ENCODE peak calls at places on chromosomes 4 and X, in eight cellular contexts. One of them, this sample, is unnamed.

GRCh38 chr4:16770887-16771286 is 127.6 kb downstream of the LDB2 start:
- DNase-seq in prostate gland: no peak
- DNase-seq in endothelial cell of umbilical vein: no peak
- DNase-seq in IMR-90: no peak
- DNase-seq in A673: no peak
- DNase-seq in neuronal stem cell: no peak
- DNase-seq in tibial artery: no peak
- DNase-seq in right lobe of liver: no peak
- DNase-seq in this sample: no peak

GRCh38 chrX:110600745-110601310 is 194.8 kb downstream of the CHRDL1 start:
- DNase-seq in endothelial cell of umbilical vein: no peak
- DNase-seq in A673: no peak
- DNase-seq in tibial artery: no peak
- DNase-seq in prostate gland: no peak
- DNase-seq in IMR-90: no peak
- DNase-seq in right lobe of liver: no peak
- DNase-seq in neuronal stem cell: no peak
- DNase-seq in this sample: no peak

GRCh38 chr4:175947117-175947722 is 118.4 kb upstream of the WDR17 start:
- DNase-seq in endothelial cell of umbilical vein: peak; percentile 54
- DNase-seq in tibial artery: no peak
- DNase-seq in neuronal stem cell: no peak
- DNase-seq in prostate gland: no peak
- DNase-seq in right lobe of liver: no peak
- DNase-seq in IMR-90: peak; percentile 43
- DNase-seq in A673: peak; percentile 19
- DNase-seq in this sample: no peak

GRCh38 chrX:9611436-9612145 is 146.7 kb downstream of the TBL1X start:
- DNase-seq in IMR-90: no peak
- DNase-seq in A673: peak; percentile 37
- DNase-seq in right lobe of liver: peak; percentile 50
- DNase-seq in endothelial cell of umbilical vein: peak; percentile 41
- DNase-seq in tibial artery: no peak
- DNase-seq in prostate gland: no peak
- DNase-seq in neuronal stem cell: peak; percentile 44
- DNase-seq in this sample: no peak

GRCh38 chrX:33808636-33809035 is 323.5 kb downstream of the FAM47A start:
- DNase-seq in endothelial cell of umbilical vein: no peak
- DNase-seq in A673: no peak
- DNase-seq in IMR-90: no peak
- DNase-seq in neuronal stem cell: no peak
- DNase-seq in right lobe of liver: no peak
- DNase-seq in tibial artery: no peak
- DNase-seq in prostate gland: no peak
- DNase-seq in this sample: no peak

GRCh38 chr4:3508542-3508941 is 23.7 kb downstream of the LRPAP1 start:
- DNase-seq in tibial artery: no peak
- DNase-seq in right lobe of liver: no peak
- DNase-seq in endothelial cell of umbilical vein: no peak
- DNase-seq in prostate gland: no peak
- DNase-seq in IMR-90: no peak
- DNase-seq in neuronal stem cell: no peak
- DNase-seq in A673: no peak
- DNase-seq in this sample: no peak

GRCh38 chr4:4541040-4541631 is 712 bp downstream of the STX18 start:
- DNase-seq in IMR-90: peak; percentile 65
- DNase-seq in tibial artery: no peak
- DNase-seq in prostate gland: no peak
- DNase-seq in A673: no peak
- DNase-seq in right lobe of liver: peak; percentile 48
- DNase-seq in neuronal stem cell: no peak
- DNase-seq in endothelial cell of umbilical vein: peak; percentile 50
- DNase-seq in this sample: peak; percentile 58

GRCh38 chrX:118634336-118634735 is 93.1 kb upstream of the IL13RA1 start:
- DNase-seq in neuronal stem cell: no peak
- DNase-seq in tibial artery: no peak
- DNase-seq in A673: no peak
- DNase-seq in right lobe of liver: no peak
- DNase-seq in prostate gland: no peak
- DNase-seq in endothelial cell of umbilical vein: no peak
- DNase-seq in IMR-90: no peak
- DNase-seq in this sample: no peak

GRCh38 chrX:110561036-110561435 is 202.4 kb downstream of the RTL9 start:
- DNase-seq in A673: peak; percentile 29
- DNase-seq in endothelial cell of umbilical vein: no peak
- DNase-seq in tibial artery: no peak
- DNase-seq in prostate gland: no peak
- DNase-seq in neuronal stem cell: no peak
- DNase-seq in right lobe of liver: no peak
- DNase-seq in IMR-90: no peak
- DNase-seq in this sample: no peak

GRCh38 chr4:166324321-166324720 is 451.3 kb downstream of the TLL1 start:
- DNase-seq in A673: peak; percentile 51
- DNase-seq in prostate gland: no peak
- DNase-seq in endothelial cell of umbilical vein: peak; percentile 6
- DNase-seq in IMR-90: no peak
- DNase-seq in neuronal stem cell: peak; percentile 5
- DNase-seq in tibial artery: no peak
- DNase-seq in right lobe of liver: no peak
- DNase-seq in this sample: no peak

GRCh38 chrX:71945435-71945834 is 34.8 kb downstream of the NHSL2 start:
- DNase-seq in neuronal stem cell: no peak
- DNase-seq in IMR-90: no peak
- DNase-seq in right lobe of liver: no peak
- DNase-seq in endothelial cell of umbilical vein: no peak
- DNase-seq in A673: no peak
- DNase-seq in prostate gland: no peak
- DNase-seq in tibial artery: no peak
- DNase-seq in this sample: no peak

GRCh38 chr4:96916731-96917130 is 1076.8 kb downstream of the PDHA2 start:
- DNase-seq in tibial artery: no peak
- DNase-seq in IMR-90: no peak
- DNase-seq in neuronal stem cell: peak; percentile 12
- DNase-seq in endothelial cell of umbilical vein: no peak
- DNase-seq in right lobe of liver: no peak
- DNase-seq in prostate gland: no peak
- DNase-seq in A673: no peak
- DNase-seq in this sample: no peak

GRCh38 chr4:82782626-82783025 is 16.0 kb downstream of the SCD5 start:
- DNase-seq in IMR-90: no peak
- DNase-seq in A673: no peak
- DNase-seq in prostate gland: no peak
- DNase-seq in endothelial cell of umbilical vein: no peak
- DNase-seq in right lobe of liver: no peak
- DNase-seq in tibial artery: no peak
- DNase-seq in neuronal stem cell: no peak
- DNase-seq in this sample: no peak

GRCh38 chrX:153969904-153970397 is 1.7 kb downstream of the HCFC1 start:
- DNase-seq in endothelial cell of umbilical vein: peak; percentile 23
- DNase-seq in right lobe of liver: no peak
- DNase-seq in neuronal stem cell: no peak
- DNase-seq in tibial artery: peak; percentile 78
- DNase-seq in prostate gland: no peak
- DNase-seq in A673: no peak
- DNase-seq in IMR-90: peak; percentile 23
- DNase-seq in this sample: peak; percentile 67

GRCh38 chrX:140503714-140504351 is 1.0 kb downstream of the SOX3 start:
- DNase-seq in right lobe of liver: no peak
- DNase-seq in A673: peak; percentile 9
- DNase-seq in endothelial cell of umbilical vein: peak; percentile 8
- DNase-seq in IMR-90: peak; percentile 7
- DNase-seq in prostate gland: no peak
- DNase-seq in neuronal stem cell: no peak
- DNase-seq in tibial artery: no peak
- DNase-seq in this sample: no peak

GRCh38 chrX:39972340-39972739 is 125.4 kb downstream of the BCOR start:
- DNase-seq in endothelial cell of umbilical vein: no peak
- DNase-seq in IMR-90: peak; percentile 53
- DNase-seq in A673: no peak
- DNase-seq in tibial artery: no peak
- DNase-seq in right lobe of liver: no peak
- DNase-seq in neuronal stem cell: no peak
- DNase-seq in prostate gland: no peak
- DNase-seq in this sample: no peak

DNA sequence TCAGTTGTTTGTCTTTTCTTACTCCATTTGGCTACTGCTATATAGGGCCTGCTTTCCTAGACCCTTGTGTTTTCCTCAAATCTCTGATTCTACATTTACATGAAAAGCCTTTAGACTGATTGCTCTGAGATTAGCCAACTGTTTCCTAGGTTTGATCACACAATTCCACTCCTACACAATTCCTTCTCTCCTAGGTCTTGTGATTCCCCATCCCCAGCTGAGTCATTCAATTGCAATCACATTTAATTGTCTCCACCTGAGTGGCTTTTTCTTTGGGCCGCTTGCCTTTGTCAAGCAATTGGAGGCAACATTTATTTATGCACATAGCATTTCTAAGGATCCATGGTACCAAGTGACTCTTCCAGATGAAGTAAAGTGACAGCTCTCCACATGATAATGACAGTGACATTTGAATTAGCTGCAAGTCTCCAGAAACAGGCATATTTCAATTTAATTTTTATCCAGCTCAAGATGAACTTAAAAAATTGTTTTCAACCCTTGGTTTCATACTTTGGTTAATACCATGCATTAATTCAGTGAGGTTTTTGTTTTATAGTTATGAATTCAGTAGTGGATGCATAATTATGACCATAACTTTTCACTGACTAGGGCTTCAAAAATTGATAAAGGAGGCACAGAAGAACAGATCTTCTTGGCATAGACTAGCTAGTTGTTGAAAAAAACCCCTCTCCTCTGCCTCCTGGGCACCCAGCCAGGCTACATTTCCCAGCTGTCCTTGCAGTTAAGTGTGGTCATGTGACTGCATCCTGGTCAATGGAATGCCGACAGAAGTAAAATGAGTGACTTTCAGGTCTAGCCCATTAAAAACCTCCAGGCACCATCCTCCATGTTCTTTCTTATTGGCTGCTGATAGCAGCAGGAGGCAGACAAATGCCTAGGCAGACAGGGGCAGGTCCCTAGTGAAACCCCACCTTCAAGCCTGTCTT is 35.6 kb downstream of the ATXN3L start:
- DNase-seq in right lobe of liver: no peak
- DNase-seq in IMR-90: peak; percentile 78
- DNase-seq in tibial artery: no peak
- DNase-seq in endothelial cell of umbilical vein: peak; percentile 71
- DNase-seq in prostate gland: no peak
- DNase-seq in neuronal stem cell: no peak
- DNase-seq in A673: peak; percentile 25
- DNase-seq in this sample: no peak
- H3K27ac ChIP-seq in right lobe of liver: no peak overlapping the region
- H3K27ac ChIP-seq in IMR-90: peak overlapping the region; percentile 25
- H3K27ac ChIP-seq in tibial artery: no peak overlapping the region
- H3K27ac ChIP-seq in endothelial cell of umbilical vein: peak overlapping the region; percentile 62
- H3K27ac ChIP-seq in prostate gland: no peak overlapping the region
- H3K27ac ChIP-seq in neuronal stem cell: peak overlapping the region; percentile 74
- H3K27ac ChIP-seq in A673: no peak overlapping the region
- H3K27ac ChIP-seq in this sample: no peak overlapping the region

GRCh38 chr4:7434766-7435150 is at the start of gene PSAPL1:
- DNase-seq in A673: no peak
- DNase-seq in IMR-90: peak; percentile 3
- DNase-seq in right lobe of liver: no peak
- DNase-seq in tibial artery: no peak
- DNase-seq in neuronal stem cell: no peak
- DNase-seq in prostate gland: no peak
- DNase-seq in endothelial cell of umbilical vein: no peak
- DNase-seq in this sample: peak; percentile 44
- H3K4me1 ChIP-seq in A673: no peaks in the 10 kb centered on the region
- H3K4me1 ChIP-seq in IMR-90: no peaks in the 10 kb centered on the region
- H3K4me1 ChIP-seq in right lobe of liver: no peaks in the 10 kb centered on the region
- H3K4me1 ChIP-seq in tibial artery: no peaks in the 10 kb centered on the region
- H3K4me1 ChIP-seq in neuronal stem cell: no peaks in the 10 kb centered on the region
- H3K4me1 ChIP-seq in prostate gland: no peaks in the 10 kb centered on the region
- H3K4me1 ChIP-seq in endothelial cell of umbilical vein: no peaks in the 10 kb centered on the region
- H3K4me1 ChIP-seq in this sample: no peaks in the 10 kb centered on the region

GRCh38 chr4:39464886-39465501 is 6.1 kb downstream of the LIAS start:
- DNase-seq in endothelial cell of umbilical vein: peak; percentile 54
- DNase-seq in IMR-90: peak; percentile 92
- DNase-seq in neuronal stem cell: no peak
- DNase-seq in prostate gland: no peak
- DNase-seq in tibial artery: no peak
- DNase-seq in right lobe of liver: no peak
- DNase-seq in A673: peak; percentile 84
- DNase-seq in this sample: no peak
- H3K36me3 ChIP-seq in endothelial cell of umbilical vein: no peaks in the 10 kb centered on the region
- H3K36me3 ChIP-seq in IMR-90: no peaks in the 10 kb centered on the region
- H3K36me3 ChIP-seq in neuronal stem cell: peaks cover 8% of the 10 kb centered on the region
- H3K36me3 ChIP-seq in prostate gland: no peaks in the 10 kb centered on the region
- H3K36me3 ChIP-seq in tibial artery: peaks cover 12% of the 10 kb centered on the region
- H3K36me3 ChIP-seq in right lobe of liver: no peaks in the 10 kb centered on the region
- H3K36me3 ChIP-seq in A673: peaks cover 3% of the 10 kb centered on the region
- H3K36me3 ChIP-seq in this sample: peaks cover 5% of the 10 kb centered on the region

GRCh38 chr4:76658231-76659102 is 223.4 kb downstream of the SHROOM3 start:
- DNase-seq in prostate gland: no peak
- DNase-seq in IMR-90: peak; percentile 86
- DNase-seq in neuronal stem cell: no peak
- DNase-seq in right lobe of liver: no peak
- DNase-seq in A673: no peak
- DNase-seq in endothelial cell of umbilical vein: peak; percentile 79
- DNase-seq in tibial artery: no peak
- DNase-seq in this sample: no peak
- H3K27ac ChIP-seq in prostate gland: no peak overlapping the region
- H3K27ac ChIP-seq in IMR-90: peak overlapping the region; percentile 88
- H3K27ac ChIP-seq in neuronal stem cell: no peak overlapping the region
- H3K27ac ChIP-seq in right lobe of liver: no peak overlapping the region
- H3K27ac ChIP-seq in A673: no peak overlapping the region
- H3K27ac ChIP-seq in endothelial cell of umbilical vein: peak overlapping the region; percentile 83
- H3K27ac ChIP-seq in tibial artery: peak overlapping the region; percentile 56
- H3K27ac ChIP-seq in this sample: peak overlapping the region; percentile 97

DNA sequence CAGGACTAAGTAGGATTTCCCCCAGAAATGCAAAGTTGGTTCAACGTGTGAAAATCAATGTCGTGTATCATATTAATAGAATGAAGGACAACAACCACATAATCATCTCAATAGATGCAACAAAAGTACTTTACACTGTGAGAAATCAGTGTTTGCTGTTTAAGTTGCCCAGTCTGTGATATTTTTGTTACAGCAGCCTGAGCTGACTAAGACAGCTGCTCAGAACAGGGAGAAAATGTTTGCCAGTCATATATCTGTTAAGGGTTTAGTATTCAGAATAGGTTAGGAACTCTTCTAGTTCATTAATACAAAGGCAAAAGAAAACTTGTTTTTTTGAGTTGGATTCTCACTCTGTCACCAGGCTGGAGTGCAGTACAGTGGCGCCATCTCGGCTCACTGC is 12.5 kb downstream of the MAEA start:
- DNase-seq in neuronal stem cell: no peak
- DNase-seq in A673: no peak
- DNase-seq in tibial artery: no peak
- DNase-seq in IMR-90: no peak
- DNase-seq in prostate gland: no peak
- DNase-seq in right lobe of liver: no peak
- DNase-seq in endothelial cell of umbilical vein: no peak
- DNase-seq in this sample: no peak
- H3K4me1 ChIP-seq in neuronal stem cell: no peaks in the 10 kb centered on the region
- H3K4me1 ChIP-seq in A673: peaks cover 17% of the 10 kb centered on the region
- H3K4me1 ChIP-seq in tibial artery: no peaks in the 10 kb centered on the region
- H3K4me1 ChIP-seq in IMR-90: peaks cover 2% of the 10 kb centered on the region
- H3K4me1 ChIP-seq in prostate gland: no peaks in the 10 kb centered on the region
- H3K4me1 ChIP-seq in right lobe of liver: no peaks in the 10 kb centered on the region
- H3K4me1 ChIP-seq in endothelial cell of umbilical vein: no peaks in the 10 kb centered on the region
- H3K4me1 ChIP-seq in this sample: no peaks in the 10 kb centered on the region

This sample was measured in aorta.